ENCODE peak calls at places on chromosomes 13 and 19, in nine cellular contexts. C, H, D, Z, N, B, J, Y and E are unnamed samples.

GRCh38 chr19:58356971-58357797 is 3.9 kb upstream of the A1BG start:
- DNase-seq in C (no peak), H (no peak), D (no peak), Z (no peak), N (no peak), B (no peak), J (no peak), Y (no peak), E (no peak)

GRCh38 chr13:113643593-113643992 is 14.4 kb downstream of the ATP4B start:
- DNase-seq in C (no peak), H (no peak), D (no peak), Z (no peak), N (no peak), B (no peak), J (no peak), Y (no peak), E (no peak)

GRCh38 chr13:32905063-32905863 is 111.0 kb upstream of the KL start:
- DNase-seq in C (no peak), H (no peak), D (no peak), Z (no peak), N (peak; percentile 48), B (no peak), J (no peak), Y (no peak), E (no peak)

GRCh38 chr13:43815204-43815603 is 28.4 kb upstream of the ENOX1 start:
- DNase-seq in C (no peak), H (no peak), D (no peak), Z (no peak), N (no peak), B (no peak), J (no peak), Y (no peak), E (no peak)

GRCh38 chr13:38662362-38662761 is 24.5 kb upstream of the FREM2 start:
- DNase-seq in C (no peak), H (no peak), D (no peak), Z (no peak), N (no peak), B (no peak), J (no peak), Y (no peak), E (no peak)

GRCh38 chr13:31767175-31767900 is 28.0 kb downstream of the RXFP2 start:
- DNase-seq in C (no peak), H (no peak), D (no peak), Z (no peak), N (no peak), B (peak; percentile 91), J (no peak), Y (no peak), E (no peak)

GRCh38 chr19:29667941-29668340 is 2.7 kb downstream of the PLEKHF1 start:
- DNase-seq in C (no peak), H (no peak), D (no peak), Z (no peak), N (no peak), B (no peak), J (no peak), Y (peak; percentile 59), E (no peak)

GRCh38 chr13:75437582-75438318 is 44.2 kb downstream of the TBC1D4 start:
- DNase-seq in C (no peak), H (no peak), D (peak; percentile 18), Z (no peak), N (no peak), B (no peak), J (no peak), Y (no peak), E (no peak)

GRCh38 chr13:52955505-52955904 is 73.1 kb upstream of the OLFM4 start:
- DNase-seq in C (no peak), H (peak; percentile 46), D (peak; percentile 73), Z (no peak), N (no peak), B (no peak), J (no peak), Y (no peak), E (no peak)

GRCh38 chr13:48110132-48110868 is 15.4 kb upstream of the MED4 start:
- DNase-seq in C (no peak), H (no peak), D (no peak), Z (no peak), N (no peak), B (no peak), J (no peak), Y (no peak), E (no peak)

GRCh38 chr13:47859129-47859528 is 141.9 kb downstream of the SUCLA2 start:
- DNase-seq in C (no peak), H (no peak), D (no peak), Z (no peak), N (no peak), B (peak; percentile 37), J (no peak), Y (no peak), E (no peak)

GRCh38 chr13:106376411-106377112 is 158.9 kb downstream of the EFNB2 start:
- DNase-seq in C (no peak), H (no peak), D (no peak), Z (peak; percentile 82), N (no peak), B (peak; percentile 58), J (peak; percentile 34), Y (no peak), E (no peak)

GRCh38 chr19:7705387-7706187 is 3.7 kb upstream of the FCER2 start:
- DNase-seq in C (peak; percentile 56), H (peak; percentile 40), D (no peak), Z (no peak), N (peak; percentile 69), B (no peak), J (no peak), Y (peak; percentile 75), E (no peak)

GRCh38 chr13:39676315-39676876 is 20.9 kb downstream of the COG6 start:
- DNase-seq in C (no peak), H (peak; percentile 21), D (peak; percentile 57), Z (no peak), N (no peak), B (no peak), J (no peak), Y (no peak), E (no peak)

GRCh38 chr19:13961826-13962737 is 9.8 kb downstream of the DCAF15 start:
- DNase-seq in C (no peak), H (no peak), D (peak; percentile 77), Z (no peak), N (no peak), B (no peak), J (no peak), Y (no peak), E (no peak)

GRCh38 chr19:6674868-6675305 is 4.9 kb upstream of the TNFSF14 start:
- DNase-seq in C (peak; percentile 79), H (peak; percentile 85), D (peak; percentile 62), Z (peak; percentile 1), N (peak; percentile 96), B (no peak), J (peak; percentile 36), Y (peak; percentile 92), E (peak; percentile 12)

GRCh38 chr19:18427080-18427751 is 8.0 kb downstream of the SSBP4 start:
- DNase-seq in C (no peak), H (no peak), D (no peak), Z (no peak), N (no peak), B (no peak), J (no peak), Y (no peak), E (no peak)

GRCh38 chr19:44260343-44260681 is 626 bp downstream of the ZNF233 start:
- DNase-seq in C (no peak), H (no peak), D (peak; percentile 18), Z (no peak), N (no peak), B (no peak), J (no peak), Y (no peak), E (no peak)

GRCh38 chr13:73820688-73821087 is 313.5 kb downstream of the KLF12 start:
- DNase-seq in C (no peak), H (no peak), D (no peak), Z (no peak), N (no peak), B (no peak), J (no peak), Y (no peak), E (no peak)

GRCh38 chr13:45518525-45519235 is 53.9 kb downstream of the COG3 start:
- DNase-seq in C (no peak), H (no peak), D (no peak), Z (no peak), N (no peak), B (no peak), J (no peak), Y (no peak), E (no peak)

GRCh38 chr19:34851277-34851804 is 75.4 kb upstream of the ZNF30 start:
- DNase-seq in C (no peak), H (no peak), D (no peak), Z (no peak), N (no peak), B (no peak), J (no peak), Y (no peak), E (no peak)

GRCh38 chr13:26656919-26657318 is 99.4 kb downstream of the WASF3 start:
- DNase-seq in C (no peak), H (no peak), D (peak; percentile 70), Z (no peak), N (no peak), B (peak; percentile 51), J (no peak), Y (no peak), E (no peak)

GRCh38 chr13:111429064-111429558 is 108.7 kb downstream of the TEX29 start:
- DNase-seq in C (peak; percentile 40), H (no peak), D (peak; percentile 69), Z (no peak), N (peak; percentile 12), B (no peak), J (no peak), Y (peak; percentile 38), E (no peak)

GRCh38 chr19:11881151-11881800 is 6.3 kb upstream of the ZNF69 start:
- DNase-seq in C (peak; percentile 59), H (peak; percentile 41), D (peak; percentile 85), Z (no peak), N (peak; percentile 27), B (no peak), J (no peak), Y (peak; percentile 61), E (no peak)

GRCh38 chr19:33260628-33261418 is 35.2 kb upstream of the SLC7A10 start:
- DNase-seq in C (no peak), H (peak; percentile 92), D (no peak), Z (no peak), N (no peak), B (no peak), J (no peak), Y (no peak), E (no peak)

GRCh38 chr19:16062789-16063188 is 13.5 kb upstream of the TPM4 start:
- DNase-seq in C (peak; percentile 72), H (peak; percentile 50), D (peak; percentile 57), Z (no peak), N (peak; percentile 52), B (no peak), J (no peak), Y (peak; percentile 81), E (no peak)

GRCh38 chr19:46602392-46603194 is 1.5 kb downstream of the CALM3 start:
- DNase-seq in C (peak; percentile 44), H (no peak), D (no peak), Z (no peak), N (peak; percentile 70), B (no peak), J (no peak), Y (peak; percentile 71), E (no peak)

GRCh38 chr13:33014291-33014690 is 1.9 kb upstream of the KL start:
- DNase-seq in C (no peak), H (no peak), D (no peak), Z (no peak), N (no peak), B (no peak), J (no peak), Y (no peak), E (no peak)

GRCh38 chr19:48737360-48737998 is 2.9 kb downstream of the RASIP1 start:
- DNase-seq in C (no peak), H (no peak), D (peak; percentile 69), Z (no peak), N (no peak), B (no peak), J (no peak), Y (no peak), E (no peak)

GRCh38 chr13:42996584-42996983 is 4.5 kb upstream of the EPSTI1 start:
- DNase-seq in C (no peak), H (no peak), D (no peak), Z (peak; percentile 74), N (no peak), B (peak; percentile 98), J (no peak), Y (no peak), E (no peak)

GRCh38 chr19:45391346-45391745 is 13.5 kb downstream of the PPP1R13L start:
- DNase-seq in C (no peak), H (no peak), D (peak; percentile 40), Z (no peak), N (no peak), B (no peak), J (no peak), Y (no peak), E (no peak)